ENCODE peak calls at places on chromosomes 1 and 21, in ten cellular contexts. One of them, this sample, is unnamed.
A peak's percentile ranks its signal among the peaks of the same experiment; 100 is the strongest.

GRCh38 chr1:228698017-228698329 is 37.3 kb upstream of the RHOU start:
- DNase-seq in IMR-90: no peak
- DNase-seq in endothelial cell: no peak
- DNase-seq in astrocyte of the spinal cord: no peak
- DNase-seq in GM12864: no peak
- DNase-seq in heart left ventricle: no peak
- DNase-seq in psoas muscle: no peak
- DNase-seq in fibroblast of lung: no peak
- DNase-seq in AG10803: no peak
- DNase-seq in activated B cell treated with CpG ODN at 0.5 μM for 24 hours: no peak
- DNase-seq in this sample: no peak

GRCh38 chr1:160177231-160177630 is 13.1 kb upstream of the CASQ1 start:
- DNase-seq in psoas muscle: no peak
- DNase-seq in activated B cell treated with CpG ODN at 0.5 μM for 24 hours: no peak
- DNase-seq in AG10803: no peak
- DNase-seq in astrocyte of the spinal cord: no peak
- DNase-seq in GM12864: no peak
- DNase-seq in endothelial cell: no peak
- DNase-seq in heart left ventricle: no peak
- DNase-seq in IMR-90: no peak
- DNase-seq in fibroblast of lung: no peak
- DNase-seq in this sample: no peak

GRCh38 chr1:64516301-64516700 is 46.4 kb downstream of the CACHD1 start:
- DNase-seq in heart left ventricle: no peak
- DNase-seq in activated B cell treated with CpG ODN at 0.5 μM for 24 hours: no peak
- DNase-seq in AG10803: no peak
- DNase-seq in psoas muscle: no peak
- DNase-seq in fibroblast of lung: no peak
- DNase-seq in GM12864: no peak
- DNase-seq in IMR-90: no peak
- DNase-seq in astrocyte of the spinal cord: no peak
- DNase-seq in endothelial cell: no peak
- DNase-seq in this sample: no peak

GRCh38 chr1:241423541-241424479 is 66.8 kb upstream of the RGS7 start:
- DNase-seq in endothelial cell: peak; percentile 41
- DNase-seq in AG10803: peak; percentile 64
- DNase-seq in astrocyte of the spinal cord: peak; percentile 33
- DNase-seq in activated B cell treated with CpG ODN at 0.5 μM for 24 hours: peak; percentile 29
- DNase-seq in heart left ventricle: no peak
- DNase-seq in IMR-90: peak; percentile 63
- DNase-seq in GM12864: no peak
- DNase-seq in fibroblast of lung: peak; percentile 37
- DNase-seq in psoas muscle: no peak
- DNase-seq in this sample: peak; percentile 24

GRCh38 chr1:109649380-109649987 is 6.4 kb upstream of the GSTM4 start:
- DNase-seq in astrocyte of the spinal cord: peak; percentile 43
- DNase-seq in IMR-90: peak; percentile 43
- DNase-seq in fibroblast of lung: peak; percentile 34
- DNase-seq in AG10803: peak; percentile 75
- DNase-seq in endothelial cell: no peak
- DNase-seq in activated B cell treated with CpG ODN at 0.5 μM for 24 hours: no peak
- DNase-seq in GM12864: no peak
- DNase-seq in heart left ventricle: no peak
- DNase-seq in psoas muscle: no peak
- DNase-seq in this sample: no peak

GRCh38 chr1:232239557-232240468 is 390.1 kb downstream of the SIPA1L2 start:
- DNase-seq in GM12864: no peak
- DNase-seq in astrocyte of the spinal cord: no peak
- DNase-seq in heart left ventricle: no peak
- DNase-seq in IMR-90: no peak
- DNase-seq in fibroblast of lung: no peak
- DNase-seq in endothelial cell: no peak
- DNase-seq in psoas muscle: no peak
- DNase-seq in activated B cell treated with CpG ODN at 0.5 μM for 24 hours: no peak
- DNase-seq in AG10803: no peak
- DNase-seq in this sample: no peak

GRCh38 chr1:209527372-209527771 is 56.1 kb upstream of the CAMK1G start:
- DNase-seq in endothelial cell: no peak
- DNase-seq in astrocyte of the spinal cord: peak; percentile 21
- DNase-seq in fibroblast of lung: peak; percentile 57
- DNase-seq in GM12864: no peak
- DNase-seq in IMR-90: peak; percentile 4
- DNase-seq in activated B cell treated with CpG ODN at 0.5 μM for 24 hours: no peak
- DNase-seq in AG10803: peak; percentile 52
- DNase-seq in psoas muscle: no peak
- DNase-seq in heart left ventricle: no peak
- DNase-seq in this sample: no peak

GRCh38 chr1:24275510-24275909 is 43.6 kb upstream of the GRHL3 start:
- DNase-seq in GM12864: no peak
- DNase-seq in IMR-90: peak; percentile 42
- DNase-seq in psoas muscle: no peak
- DNase-seq in astrocyte of the spinal cord: peak; percentile 77
- DNase-seq in AG10803: peak; percentile 69
- DNase-seq in activated B cell treated with CpG ODN at 0.5 μM for 24 hours: no peak
- DNase-seq in endothelial cell: no peak
- DNase-seq in heart left ventricle: no peak
- DNase-seq in fibroblast of lung: peak; percentile 91
- DNase-seq in this sample: no peak

GRCh38 chr21:31660134-31660565 is 657 bp downstream of the SOD1 start:
- DNase-seq in AG10803: peak; percentile 13
- DNase-seq in astrocyte of the spinal cord: peak; percentile 31
- DNase-seq in fibroblast of lung: no peak
- DNase-seq in IMR-90: no peak
- DNase-seq in activated B cell treated with CpG ODN at 0.5 μM for 24 hours: no peak
- DNase-seq in endothelial cell: peak; percentile 49
- DNase-seq in psoas muscle: no peak
- DNase-seq in GM12864: no peak
- DNase-seq in heart left ventricle: no peak
- DNase-seq in this sample: no peak

DNA sequence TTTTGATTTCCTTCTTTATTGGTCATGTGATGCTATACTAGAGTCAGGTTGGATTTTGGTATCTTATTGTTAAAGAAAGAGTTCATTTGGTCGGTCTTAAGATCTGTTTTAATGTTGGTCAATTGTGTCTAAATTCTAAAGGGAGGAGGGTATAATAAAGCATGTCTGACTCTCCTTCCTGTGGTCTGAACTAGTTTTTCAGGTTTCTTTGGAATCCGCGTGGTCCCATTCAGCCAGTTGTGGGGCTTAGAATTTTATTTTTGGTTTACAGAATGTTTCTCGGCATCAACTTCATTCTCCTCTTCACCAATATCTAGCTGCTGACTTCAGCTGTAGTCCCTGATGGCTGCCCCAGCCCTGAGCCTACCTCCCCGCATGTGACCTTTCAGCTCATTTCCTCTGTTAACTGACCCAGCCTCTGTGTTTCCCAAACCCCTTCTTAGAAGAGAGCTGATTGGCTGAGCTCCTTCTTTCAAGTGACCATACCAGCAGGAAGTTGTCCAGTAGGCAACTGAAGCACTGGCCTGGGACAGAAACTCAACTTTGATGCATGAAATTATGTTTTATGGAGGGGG is 8.7 kb upstream of the MYOC start:
- DNase-seq in GM12864: no peak
- DNase-seq in AG10803: no peak
- DNase-seq in astrocyte of the spinal cord: no peak
- DNase-seq in IMR-90: no peak
- DNase-seq in endothelial cell: no peak
- DNase-seq in fibroblast of lung: no peak
- DNase-seq in psoas muscle: no peak
- DNase-seq in activated B cell treated with CpG ODN at 0.5 μM for 24 hours: no peak
- DNase-seq in heart left ventricle: no peak
- DNase-seq in this sample: no peak
- TF ChIP-seq CTCF in GM12864: no peak
- TF ChIP-seq CTCF in AG10803: no peak
- TF ChIP-seq CTCF in astrocyte of the spinal cord: no peak
- TF ChIP-seq CTCF in IMR-90: no peak
- TF ChIP-seq CTCF in endothelial cell: no peak
- TF ChIP-seq CTCF in fibroblast of lung: no peak
- TF ChIP-seq CTCF in psoas muscle: no peak
- TF ChIP-seq CTCF in activated B cell treated with CpG ODN at 0.5 μM for 24 hours: no peak
- TF ChIP-seq CTCF in heart left ventricle: no peak
- TF ChIP-seq CTCF in this sample: no peak

GRCh38 chr1:34740161-34740875 is 14.5 kb upstream of the GJB5 start:
- DNase-seq in psoas muscle: no peak
- DNase-seq in endothelial cell: no peak
- DNase-seq in heart left ventricle: no peak
- DNase-seq in fibroblast of lung: peak; percentile 24
- DNase-seq in GM12864: no peak
- DNase-seq in activated B cell treated with CpG ODN at 0.5 μM for 24 hours: no peak
- DNase-seq in IMR-90: no peak
- DNase-seq in AG10803: no peak
- DNase-seq in astrocyte of the spinal cord: peak; percentile 1
- DNase-seq in this sample: no peak
- TF ChIP-seq CTCF in psoas muscle: no peak
- TF ChIP-seq CTCF in endothelial cell: no peak
- TF ChIP-seq CTCF in heart left ventricle: no peak
- TF ChIP-seq CTCF in fibroblast of lung: no peak
- TF ChIP-seq CTCF in GM12864: no peak
- TF ChIP-seq CTCF in activated B cell treated with CpG ODN at 0.5 μM for 24 hours: no peak
- TF ChIP-seq CTCF in IMR-90: no peak
- TF ChIP-seq CTCF in AG10803: no peak
- TF ChIP-seq CTCF in astrocyte of the spinal cord: no peak
- TF ChIP-seq CTCF in this sample: no peak

DNA sequence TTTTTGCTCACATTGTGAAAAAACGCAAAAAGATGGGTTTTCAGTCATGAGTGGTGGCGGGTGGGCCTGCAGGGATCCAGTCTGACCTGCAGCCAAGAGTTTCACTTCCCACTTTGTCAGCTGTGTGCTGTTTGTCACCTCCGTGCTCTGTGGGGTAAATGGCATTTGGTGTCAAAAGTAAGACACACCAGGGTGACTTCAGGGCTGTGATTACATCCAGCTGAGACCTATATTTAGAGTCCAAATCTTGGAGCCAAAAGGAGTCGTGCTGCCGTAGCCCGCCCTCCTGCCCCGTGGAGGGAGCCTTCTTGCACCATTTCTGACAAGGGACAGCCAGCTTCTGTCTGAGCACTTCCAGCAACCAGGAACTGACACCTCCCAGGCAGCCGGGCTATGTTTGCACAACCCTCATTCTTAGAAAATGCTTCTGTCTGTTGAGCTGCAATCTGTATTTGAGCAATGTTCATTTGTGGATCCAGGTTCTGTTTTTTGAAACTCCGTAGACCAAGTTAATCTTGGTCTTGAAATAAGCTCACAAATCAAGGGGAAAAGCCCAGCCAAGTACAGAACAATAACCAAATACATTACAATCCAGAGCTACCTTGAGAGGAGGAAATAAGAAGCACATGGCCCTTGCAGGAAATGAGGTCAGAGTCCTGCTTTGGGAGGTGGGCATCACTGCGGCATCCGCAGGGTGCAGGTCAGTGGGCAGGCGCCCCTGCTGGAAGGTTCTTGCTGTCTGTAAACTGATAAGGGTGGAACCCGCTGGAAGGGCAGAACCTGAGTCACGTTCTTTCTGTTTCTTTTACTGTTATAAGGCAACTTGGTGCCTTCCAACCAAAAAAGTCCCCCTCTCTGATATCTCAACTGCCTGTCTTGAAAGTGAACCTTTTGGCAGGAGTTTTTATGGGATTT is 14.4 kb downstream of the ABCG1 start:
- DNase-seq in IMR-90: peak; percentile 20
- DNase-seq in fibroblast of lung: no peak
- DNase-seq in psoas muscle: peak; percentile 93
- DNase-seq in activated B cell treated with CpG ODN at 0.5 μM for 24 hours: peak; percentile 44
- DNase-seq in GM12864: peak; percentile 91
- DNase-seq in heart left ventricle: peak; percentile 66
- DNase-seq in endothelial cell: peak; percentile 53
- DNase-seq in astrocyte of the spinal cord: peak; percentile 12
- DNase-seq in AG10803: peak; percentile 28
- DNase-seq in this sample: no peak
- TF ChIP-seq CTCF in IMR-90: peak; percentile 1
- TF ChIP-seq CTCF in fibroblast of lung: peak; percentile 16
- TF ChIP-seq CTCF in psoas muscle: peak; percentile 47
- TF ChIP-seq CTCF in activated B cell treated with CpG ODN at 0.5 μM for 24 hours: no peak
- TF ChIP-seq CTCF in GM12864: peak; percentile 53
- TF ChIP-seq CTCF in heart left ventricle: no peak
- TF ChIP-seq CTCF in endothelial cell: no peak
- TF ChIP-seq CTCF in astrocyte of the spinal cord: no peak
- TF ChIP-seq CTCF in AG10803: no peak
- TF ChIP-seq CTCF in this sample: no peak

DNA sequence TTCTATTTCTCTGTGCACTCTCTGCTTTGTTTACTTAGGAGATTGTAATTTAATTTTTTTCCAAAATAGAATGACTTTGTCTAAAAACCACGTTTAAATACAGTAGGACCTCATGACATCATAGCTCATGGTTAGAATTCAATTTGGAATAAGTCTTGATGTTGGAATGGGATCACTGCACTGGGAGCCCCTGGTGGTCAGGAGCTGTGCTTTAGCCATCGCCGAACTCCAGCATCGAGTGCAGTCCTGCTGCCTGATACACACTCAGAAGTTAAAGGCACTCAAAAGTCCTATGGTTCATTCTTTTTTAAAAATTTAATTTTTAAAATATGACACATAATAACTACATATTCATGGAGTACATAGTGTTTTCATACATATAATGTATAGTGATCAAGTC is 75.1 kb downstream of the TEX35 start:
- DNase-seq in IMR-90: no peak
- DNase-seq in GM12864: no peak
- DNase-seq in psoas muscle: no peak
- DNase-seq in activated B cell treated with CpG ODN at 0.5 μM for 24 hours: no peak
- DNase-seq in heart left ventricle: no peak
- DNase-seq in endothelial cell: no peak
- DNase-seq in fibroblast of lung: no peak
- DNase-seq in astrocyte of the spinal cord: no peak
- DNase-seq in AG10803: no peak
- DNase-seq in this sample: no peak
- TF ChIP-seq CTCF in IMR-90: no peak
- TF ChIP-seq CTCF in GM12864: no peak
- TF ChIP-seq CTCF in psoas muscle: no peak
- TF ChIP-seq CTCF in activated B cell treated with CpG ODN at 0.5 μM for 24 hours: no peak
- TF ChIP-seq CTCF in heart left ventricle: no peak
- TF ChIP-seq CTCF in endothelial cell: no peak
- TF ChIP-seq CTCF in fibroblast of lung: no peak
- TF ChIP-seq CTCF in astrocyte of the spinal cord: no peak
- TF ChIP-seq CTCF in AG10803: no peak
- TF ChIP-seq CTCF in this sample: no peak